ENCODE peak calls at places on chromosomes 13 and 19, in nine cellular contexts. Q, H, F, C, D, K, V, B and G are unnamed samples.

GRCh38 chr13:35858665-35859064 is 272.5 kb downstream of the DCLK1 start:
- DNase-seq in V (no peak), H (peak; percentile 66), Q (no peak), D (no peak), C (no peak), K (no peak), F (no peak), B (no peak), G (no peak)

GRCh38 chr19:53903055-53903680 is 5.9 kb upstream of the CACNG7 start:
- DNase-seq in B (no peak), C (no peak), V (no peak), F (peak; percentile 30), H (peak; percentile 50), Q (peak; percentile 31), K (no peak), D (peak; percentile 60), G (no peak)

GRCh38 chr19:2488942-2489731 is 13.2 kb downstream of the GADD45B start:
- DNase-seq in H (no peak), D (peak; percentile 32), C (no peak), F (no peak), K (no peak), Q (no peak), B (peak; percentile 78), V (peak; percentile 31), G (no peak)

GRCh38 chr13:98664510-98664909 is 87.6 kb upstream of the STK24 start:
- DNase-seq in H (no peak), Q (no peak), K (no peak), F (no peak), C (no peak), D (no peak), B (no peak), V (no peak), G (no peak)

GRCh38 chr13:34971473-34971872 is 29.4 kb downstream of the NBEA start:
- DNase-seq in V (no peak), F (no peak), C (no peak), K (no peak), Q (no peak), B (no peak), D (no peak), H (no peak), G (no peak)

GRCh38 chr13:101967216-101967615 is 434.6 kb downstream of the FGF14 start:
- DNase-seq in Q (no peak), C (no peak), V (no peak), B (no peak), K (no peak), D (no peak), F (no peak), H (no peak), G (no peak)

GRCh38 chr13:73190477-73190876 is 131.7 kb downstream of the KLF5 start:
- DNase-seq in H (no peak), B (no peak), Q (no peak), V (no peak), C (no peak), F (no peak), K (no peak), D (no peak), G (no peak)

GRCh38 chr19:35639321-35639639 is 2.3 kb upstream of the ETV2 start:
- DNase-seq in Q (no peak), C (no peak), V (no peak), D (no peak), B (no peak), K (no peak), H (no peak), F (no peak), G (no peak)

GRCh38 chr19:8445488-8446001 is 770 bp downstream of the HNRNPM start:
- DNase-seq in D (peak; percentile 47), Q (peak; percentile 43), F (no peak), H (no peak), V (no peak), B (peak; percentile 80), C (peak; percentile 40), K (peak; percentile 79), G (peak; percentile 12)

GRCh38 chr13:49062297-49062896 is 86.7 kb downstream of the FNDC3A start:
- DNase-seq in D (no peak), F (peak; percentile 15), B (no peak), V (no peak), H (no peak), Q (no peak), C (no peak), K (no peak), G (no peak)

GRCh38 chr19:46422344-46422743 is 6.4 kb downstream of the PNMA8C start:
- DNase-seq in D (no peak), K (no peak), B (no peak), F (no peak), V (no peak), H (no peak), C (no peak), Q (no peak), G (no peak)

GRCh38 chr13:30905932-30906383 is at the start of gene MEDAG:
- DNase-seq in V (no peak), B (no peak), Q (no peak), K (peak; percentile 89), D (no peak), H (peak; percentile 95), F (peak; percentile 57), C (peak; percentile 70), G (no peak)

GRCh38 chr13:40190656-40191100 is 475.8 kb downstream of the FOXO1 start:
- DNase-seq in D (no peak), K (no peak), C (no peak), F (peak; percentile 12), V (peak; percentile 30), H (peak; percentile 83), Q (peak; percentile 55), B (peak; percentile 80), G (no peak)

GRCh38 chr13:23856008-23856750 is 33.0 kb downstream of the MIPEP start:
- DNase-seq in D (no peak), Q (no peak), V (no peak), K (no peak), B (peak; percentile 77), C (no peak), H (no peak), F (no peak), G (no peak)